ENCODE peak calls at places on chromosomes 11 and 22, in four cellular contexts. W is coronary artery, B is breast epithelium, M is adrenal gland. I is an unnamed sample.

GRCh38 chr11:70090989-70091388 is 12.9 kb downstream of the ANO1 start:
- DNase-seq in W (no peak), B (no peak), M (no peak), I (no peak)

GRCh38 chr11:61803889-61804647 is 11.4 kb downstream of the FEN1 start:
- DNase-seq in W (no peak), B (no peak), M (peak; percentile 66), I (no peak)

GRCh38 chr11:68706237-68706636 is 21.9 kb downstream of the GAL start:
- DNase-seq in W (no peak), B (no peak), M (no peak), I (no peak)

GRCh38 chr11:68160100-68160695 is 39.0 kb upstream of the CHKA start:
- DNase-seq in W (no peak), B (no peak), M (no peak), I (no peak)

GRCh38 chr11:104968365-104968855 is at the start of gene CASP4:
- DNase-seq in W (no peak), B (no peak), M (peak; percentile 35), I (no peak)

GRCh38 chr22:19848298-19849224 is 6.1 kb downstream of the GNB1L start:
- DNase-seq in W (no peak), B (no peak), M (peak; percentile 76), I (no peak)

GRCh38 chr22:50548046-50548912 is 2.6 kb downstream of the KLHDC7B start:
- DNase-seq in W (no peak), B (no peak), M (no peak), I (no peak)

GRCh38 chr11:30206249-30206996 is 24.4 kb upstream of the FSHB start:
- DNase-seq in W (no peak), B (no peak), M (no peak), I (no peak)

GRCh38 chr11:62433553-62434301 is 14.9 kb downstream of the SCGB1A1 start:
- DNase-seq in W (no peak), B (no peak), M (peak; percentile 16), I (peak; percentile 13)

GRCh38 chr11:32615422-32615821 is 31.8 kb downstream of the EIF3M start:
- DNase-seq in W (no peak), B (no peak), M (no peak), I (no peak)

GRCh38 chr11:80822248-80822647 is 1381.4 kb upstream of the TENM4 start:
- DNase-seq in W (no peak), B (no peak), M (no peak), I (no peak)

GRCh38 chr11:61695917-61696316 is 15.7 kb downstream of the DAGLA start:
- DNase-seq in W (peak; percentile 84), B (peak; percentile 87), M (peak; percentile 92), I (no peak)

GRCh38 chr11:123161386-123161785 is 33.7 kb downstream of the CLMP start:
- DNase-seq in W (no peak), B (no peak), M (no peak), I (no peak)

GRCh38 chr11:46308632-46309419 is 31.4 kb downstream of the CREB3L1 start:
- DNase-seq in W (no peak), B (peak; percentile 83), M (peak; percentile 87), I (peak; percentile 30)

GRCh38 chr11:68835328-68835727 is 6.4 kb downstream of the CPT1A start:
- DNase-seq in W (no peak), B (no peak), M (no peak), I (no peak)

GRCh38 chr11:114447892-114448291 is 8.6 kb downstream of the REXO2 start:
- DNase-seq in W (no peak), B (no peak), M (no peak), I (no peak)

GRCh38 chr11:30046211-30046945 is 29.5 kb upstream of the KCNA4 start:
- DNase-seq in W (no peak), B (no peak), M (no peak), I (no peak)

GRCh38 chr22:46985507-46985882 is 223.0 kb downstream of the TBC1D22A start:
- DNase-seq in W (no peak), B (no peak), M (no peak), I (no peak)

GRCh38 chr11:10868375-10868774 is 10.5 kb upstream of the ZBED5 start:
- DNase-seq in W (no peak), B (no peak), M (no peak), I (no peak)

GRCh38 chr22:46056169-46057041 is 79.4 kb upstream of the WNT7B start:
- DNase-seq in W (peak; percentile 77), B (peak; percentile 55), M (peak; percentile 68), I (no peak)

GRCh38 chr22:48084041-48084748 is 1321.7 kb downstream of the TBC1D22A start:
- DNase-seq in W (no peak), B (no peak), M (no peak), I (no peak)

GRCh38 chr22:50047346-50047745 is 10.8 kb downstream of the TTLL8 start:
- DNase-seq in W (no peak), B (no peak), M (no peak), I (no peak)

GRCh38 chr11:134583397-134583990 is 171.5 kb upstream of the B3GAT1 start:
- DNase-seq in W (peak; percentile 45), B (no peak), M (no peak), I (no peak)

GRCh38 chr11:46721286-46721685 is 2.3 kb downstream of the F2 start:
- DNase-seq in W (no peak), B (no peak), M (no peak), I (no peak)

GRCh38 chr11:47502767-47503166 is 50.2 kb downstream of the CELF1 start:
- DNase-seq in W (no peak), B (no peak), M (no peak), I (no peak)

GRCh38 chr11:77236901-77237300 is 64.6 kb downstream of the GDPD4 start:
- DNase-seq in W (no peak), B (no peak), M (no peak), I (no peak)

GRCh38 chr11:7499046-7499445 is 13.7 kb downstream of the OLFML1 start:
- DNase-seq in W (no peak), B (no peak), M (no peak), I (no peak)

GRCh38 chr11:8711895-8712442 is 29.4 kb downstream of the RPL27A start:
- DNase-seq in W (no peak), B (no peak), M (no peak), I (no peak)

GRCh38 chr11:8709002-8709672 is 26.5 kb downstream of the RPL27A start:
- DNase-seq in W (peak; percentile 98), B (peak; percentile 80), M (peak; percentile 57), I (no peak)

GRCh38 chr11:8712506-8712905 is 29.9 kb downstream of the RPL27A start:
- DNase-seq in W (no peak), B (no peak), M (no peak), I (no peak)

GRCh38 chr11:8707541-8708270 is 25.1 kb downstream of the RPL27A start:
- DNase-seq in W (no peak), B (peak; percentile 78), M (peak; percentile 89), I (no peak)

DNA sequence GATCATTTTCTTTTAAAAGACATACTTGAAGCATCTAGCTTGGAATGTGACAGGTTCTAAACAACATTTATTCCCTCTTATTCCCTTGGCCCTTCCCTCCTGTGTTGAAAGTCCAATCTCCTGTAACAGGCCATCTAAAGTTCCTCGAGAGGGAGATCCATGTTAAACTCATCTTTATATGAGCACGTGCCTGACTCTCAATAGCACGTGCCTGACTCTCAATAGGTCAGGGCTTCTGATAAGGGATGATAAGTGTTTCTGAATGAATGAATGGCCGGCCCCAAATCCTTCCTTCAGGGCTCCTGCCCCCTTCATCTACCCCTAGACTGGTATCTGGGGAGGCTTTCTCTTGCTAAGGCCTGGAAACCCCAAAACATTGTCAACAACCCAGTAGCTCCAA is 27.2 kb downstream of the RPL27A start:
- DNase-seq in W (no peak), B (no peak), M (no peak), I (no peak)
- H3K27ac ChIP-seq in W (peak overlapping the region; percentile 88), B (peak overlapping the region; percentile 98), M (no peak overlapping the region), I (peak overlapping the region; percentile 2)

GRCh38 chr11:64796757-64797541 is 6.1 kb downstream of the MAP4K2 start:
- DNase-seq in W (no peak), B (peak; percentile 41), M (no peak), I (no peak)
- H3K27ac ChIP-seq in W (no peak overlapping the region), B (no peak overlapping the region), M (no peak overlapping the region), I (no peak overlapping the region)

DNA sequence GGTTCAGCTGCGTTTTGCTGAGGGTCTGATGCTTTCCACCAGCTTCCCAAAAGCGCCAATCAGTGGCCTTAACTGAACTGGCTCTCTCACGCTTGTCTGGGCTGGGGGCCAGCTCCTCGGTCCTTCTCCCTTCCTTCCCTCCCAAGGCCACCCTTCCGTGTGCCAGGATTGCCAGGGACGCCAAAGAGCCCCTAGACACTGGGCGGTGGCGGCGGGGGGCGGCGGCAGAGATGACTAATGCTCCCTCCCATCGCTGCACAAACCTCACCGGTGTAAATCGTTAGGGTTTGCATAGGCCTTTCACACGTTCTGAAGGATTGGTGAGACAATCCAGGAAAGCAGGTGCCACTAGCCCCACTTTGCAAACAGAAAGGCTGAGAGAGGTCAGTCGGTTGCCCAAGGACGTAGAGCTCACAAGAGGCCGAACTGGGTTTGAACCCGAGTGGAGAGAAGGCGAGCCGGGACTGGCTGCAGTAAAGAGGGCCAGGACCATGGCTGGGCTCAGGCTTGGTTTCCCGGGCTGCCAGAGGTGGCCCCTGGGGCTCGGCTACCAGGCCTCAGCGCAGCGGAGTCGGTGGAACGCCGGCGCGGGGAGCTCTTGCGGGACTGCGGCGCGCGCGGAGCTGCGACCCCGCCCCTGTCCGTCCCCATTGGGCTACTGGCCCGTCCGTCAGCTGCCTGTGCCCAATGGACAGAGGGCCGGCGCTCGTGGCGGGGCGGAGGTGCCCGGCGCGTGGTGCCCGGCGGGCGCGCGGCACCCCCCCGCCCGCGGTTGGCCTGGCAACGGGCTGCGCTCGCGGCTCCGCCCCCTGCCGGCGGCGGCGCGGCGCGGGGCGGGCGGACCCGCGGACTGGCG is 589 bp upstream of the GNAZ start:
- DNase-seq in W (peak; percentile 89), B (peak; percentile 83), M (peak; percentile 96), I (peak; percentile 89)
- H3K27ac ChIP-seq in W (peak overlapping the region; percentile 50), B (no peak overlapping the region), M (peak overlapping the region; percentile 7), I (peak overlapping the region; percentile 71)

GRCh38 chr22:30667486-30668305 is at the start of gene DUSP18:
- DNase-seq in W (peak; percentile 94), B (peak; percentile 95), M (peak; percentile 95), I (peak; percentile 92)
- H3K27ac ChIP-seq in W (peak within 1 kb of the TSS; percentile 76), B (peak within 1 kb of the TSS; percentile 79), M (no peak within 1 kb of the TSS), I (peak within 1 kb of the TSS; percentile 70)

GRCh38 chr22:31150615-31151014 is 9.4 kb upstream of the RNF185 start:
- DNase-seq in W (no peak), B (peak; percentile 30), M (no peak), I (no peak)

GRCh38 chr22:31153357-31153756 is 6.6 kb upstream of the RNF185 start:
- DNase-seq in W (no peak), B (no peak), M (no peak), I (no peak)

GRCh38 chr22:31148516-31148915 is 8.2 kb upstream of the PLA2G3 start:
- DNase-seq in W (no peak), B (peak; percentile 55), M (no peak), I (no peak)

GRCh38 chr22:31151872-31152271 is 8.1 kb upstream of the RNF185 start:
- DNase-seq in W (no peak), B (no peak), M (no peak), I (no peak)

DNA sequence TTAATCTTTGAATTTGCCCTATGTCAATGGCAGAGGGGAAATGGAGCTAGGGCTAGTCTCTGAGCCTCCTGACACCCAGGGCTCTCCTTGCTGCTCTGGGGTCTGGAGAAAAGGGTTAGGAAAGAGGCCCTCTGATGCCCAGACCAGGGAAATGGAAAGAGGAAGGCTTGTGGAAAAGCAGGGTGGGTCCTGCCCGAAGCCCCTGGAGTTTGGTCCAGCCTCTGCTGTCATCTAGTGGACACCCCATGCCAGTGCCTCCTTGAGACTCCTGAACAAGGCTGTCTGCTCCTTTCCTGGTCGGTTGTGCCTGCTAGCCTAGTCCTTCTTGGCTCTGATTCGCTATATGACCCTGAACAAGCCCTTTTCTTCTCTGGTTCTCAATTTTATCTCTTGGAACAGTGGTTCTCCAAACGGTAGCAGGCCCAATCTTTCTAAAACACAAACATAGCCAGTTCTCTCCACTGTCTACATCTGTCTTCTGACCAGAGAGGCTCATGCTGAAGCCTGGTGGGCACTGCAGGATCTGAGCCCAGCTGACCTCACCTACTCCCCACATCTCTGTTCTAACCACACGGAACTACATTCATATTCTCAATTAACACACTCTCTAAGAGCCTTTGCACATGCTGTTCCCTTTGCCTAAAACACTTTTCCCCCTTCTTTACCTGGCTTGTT is 8.8 kb upstream of the PLA2G3 start:
- DNase-seq in W (peak; percentile 85), B (peak; percentile 76), M (peak; percentile 84), I (peak; percentile 19)
- H3K27ac ChIP-seq in W (peak overlapping the region; percentile 84), B (peak overlapping the region; percentile 70), M (no peak overlapping the region), I (peak overlapping the region; percentile 39)